ENCODE peak calls at places on chromosomes 6 and 20, in four cellular contexts. V is IMR-90, P is GM12878, X is K562. T is an unnamed sample.

GRCh38 chr20:8447262-8448120 is 315.4 kb downstream of the PLCB1 start:
- DNase-seq in X (no peak), V (no peak), P (no peak), T (no peak)

GRCh38 chr6:35719830-35720733 is 16.8 kb upstream of the ARMC12 start:
- DNase-seq in V (peak), X (peak), P (peak), T (peak)

GRCh38 chr6:37451411-37452273 is 18.6 kb downstream of the CMTR1 start:
- DNase-seq in V (no peak), X (no peak), P (no peak), T (no peak)

GRCh38 chr20:6071162-6071695 is 17.4 kb upstream of the LRRN4 start:
- DNase-seq in P (no peak), X (no peak), V (no peak), T (no peak)

GRCh38 chr6:53723331-53723730 is 57.8 kb upstream of the KLHL31 start:
- DNase-seq in P (no peak), V (no peak), X (no peak), T (no peak)

GRCh38 chr6:12381587-12381986 is 91.4 kb downstream of the EDN1 start:
- DNase-seq in X (no peak), P (no peak), V (peak), T (no peak)

GRCh38 chr6:12485226-12485764 is 195.1 kb downstream of the EDN1 start:
- DNase-seq in P (no peak), X (no peak), V (no peak), T (no peak)

GRCh38 chr6:150078788-150079187 is 9.9 kb upstream of the ULBP3 start:
- DNase-seq in X (peak), V (no peak), P (no peak), T (no peak)

GRCh38 chr6:15329154-15329781 is 83.4 kb downstream of the JARID2 start:
- DNase-seq in V (peak), X (no peak), P (no peak), T (no peak)

GRCh38 chr6:164991573-164991972 is 317.8 kb downstream of the C6orf118 start:
- DNase-seq in X (no peak), V (no peak), P (no peak), T (no peak)

GRCh38 chr20:17938889-17939619 is 29.5 kb downstream of the SNX5 start:
- DNase-seq in X (peak), V (peak), P (no peak), T (peak)

GRCh38 chr20:15561707-15562106 is 1011.5 kb downstream of the KIF16B start:
- DNase-seq in X (no peak), P (no peak), V (no peak), T (no peak)

GRCh38 chr6:136137008-136137689 is 113.0 kb downstream of the MTFR2 start:
- DNase-seq in X (no peak), V (peak), P (no peak), T (no peak)

GRCh38 chr6:16704706-16705402 is 56.4 kb downstream of the ATXN1 start:
- DNase-seq in P (no peak), X (no peak), V (peak), T (peak)

GRCh38 chr20:48257833-48258232 is 472.6 kb upstream of the SULF2 start:
- DNase-seq in V (no peak), P (no peak), X (no peak), T (no peak)

GRCh38 chr6:7175463-7175862 is 67.7 kb downstream of the RREB1 start:
- DNase-seq in X (no peak), P (no peak), V (peak), T (no peak)

GRCh38 chr6:116533233-116533957 is 12.1 kb downstream of the TRAPPC3L start:
- DNase-seq in V (no peak), P (no peak), X (no peak), T (no peak)

GRCh38 chr20:59813126-59813947 is 120.1 kb downstream of the SYCP2 start:
- DNase-seq in P (no peak), V (no peak), X (no peak), T (no peak)

GRCh38 chr20:8148501-8148900 is 16.4 kb downstream of the PLCB1 start:
- DNase-seq in P (no peak), X (no peak), V (peak), T (peak)

GRCh38 chr20:59955131-59955796 is 3.0 kb upstream of the CDH26 start:
- DNase-seq in P (no peak), X (peak), V (no peak), T (peak)

GRCh38 chr6:23659125-23659524 is 466.9 kb upstream of the NRSN1 start:
- DNase-seq in V (peak), X (no peak), P (no peak), T (no peak)

GRCh38 chr6:128242765-128243403 is 277.5 kb downstream of the PTPRK start:
- DNase-seq in V (peak), P (no peak), X (no peak), T (no peak)

GRCh38 chr6:67496191-67496590 is 1138.9 kb upstream of the ADGRB3 start:
- DNase-seq in X (peak), P (no peak), V (no peak), T (no peak)

GRCh38 chr6:138004423-138005287 is 102.6 kb downstream of the PERP start:
- DNase-seq in X (no peak), V (peak), P (peak), T (peak)

GRCh38 chr6:118485601-118486550 is 62.2 kb upstream of the PLN start:
- DNase-seq in V (peak), X (no peak), P (peak), T (no peak)

GRCh38 chr6:123777554-123777953 is 26.1 kb upstream of the NKAIN2 start:
- DNase-seq in V (peak), X (no peak), P (no peak), T (peak)

GRCh38 chr6:111870054-111870750 is 3.0 kb downstream of the FYN start:
- DNase-seq in V (no peak), P (no peak), X (peak), T (no peak)

DNA sequence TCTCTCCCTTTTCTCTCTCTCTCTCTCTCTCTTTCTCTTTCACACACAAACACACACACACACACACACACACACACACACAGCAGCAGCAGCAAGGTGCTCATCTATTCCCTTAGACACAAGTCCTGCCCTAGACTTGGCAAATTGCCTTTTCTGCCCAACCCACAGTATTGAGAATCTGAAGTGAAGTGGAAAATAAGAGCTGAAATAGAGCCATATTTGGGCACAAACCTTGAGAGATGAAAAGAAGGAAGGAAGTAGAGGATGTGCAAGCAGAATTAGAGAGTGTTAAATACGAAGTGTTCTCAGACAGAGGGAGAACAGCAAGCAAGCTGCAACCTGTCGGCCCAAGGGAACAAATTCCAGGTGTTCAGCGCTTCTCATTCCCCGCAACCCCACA is 557.5 kb upstream of the NOX3 start:
- DNase-seq in P (no peak), X (no peak), V (no peak), T (peak)
- TF ChIP-seq FOS in P (no peak), X (no peak), V (no peak), T (no peak)

GRCh38 chr6:27865952-27866369 is 46.2 kb downstream of the OR2B2 start:
- DNase-seq in X (no peak), P (no peak), V (no peak), T (no peak)
- TF ChIP-seq POLR2A in X (peak), P (no peak), V (peak), T (no peak)

GRCh38 chr6:130969807-130970491 is 93.1 kb downstream of the EPB41L2 start:
- DNase-seq in V (peak), X (no peak), P (no peak), T (peak)

GRCh38 chr6:130965657-130966056 is 97.4 kb downstream of the EPB41L2 start:
- DNase-seq in X (no peak), V (peak), P (no peak), T (no peak)

GRCh38 chr6:130966581-130966980 is 96.5 kb downstream of the EPB41L2 start:
- DNase-seq in P (no peak), X (no peak), V (no peak), T (no peak)

GRCh38 chr6:130968486-130968885 is 94.6 kb downstream of the EPB41L2 start:
- DNase-seq in P (no peak), X (no peak), V (peak), T (no peak)

GRCh38 chr6:130967502-130968469 is 95.3 kb downstream of the EPB41L2 start:
- DNase-seq in X (no peak), P (no peak), V (peak), T (peak)
- TF ChIP-seq FOS in X (no peak), P (no peak), V (no peak), T (no peak)

DNA sequence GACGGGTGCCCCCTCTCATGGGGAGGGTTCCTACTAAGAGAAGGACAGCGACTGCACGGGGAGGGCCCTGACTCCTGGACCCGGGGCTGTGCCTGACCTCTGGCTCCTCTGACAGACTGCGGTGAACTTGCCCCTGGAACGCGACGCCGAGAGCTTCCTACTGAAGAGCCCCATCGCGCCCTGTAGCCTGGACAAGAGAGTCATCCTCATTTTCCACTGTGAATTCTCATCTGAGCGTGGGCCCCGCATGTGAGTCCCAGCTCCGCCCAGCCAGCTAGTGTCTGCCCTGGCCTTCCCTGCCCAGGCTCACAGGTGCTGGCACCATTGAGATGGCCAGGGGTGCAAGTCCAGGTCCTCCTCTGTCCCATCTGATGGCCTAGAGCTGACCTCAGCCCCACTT is 7.2 kb downstream of the CDC25B start:
- DNase-seq in X (no peak), V (no peak), P (no peak), T (no peak)
- TF ChIP-seq POLR2A in X (no peak), V (no peak), P (no peak), T (no peak)

DNA sequence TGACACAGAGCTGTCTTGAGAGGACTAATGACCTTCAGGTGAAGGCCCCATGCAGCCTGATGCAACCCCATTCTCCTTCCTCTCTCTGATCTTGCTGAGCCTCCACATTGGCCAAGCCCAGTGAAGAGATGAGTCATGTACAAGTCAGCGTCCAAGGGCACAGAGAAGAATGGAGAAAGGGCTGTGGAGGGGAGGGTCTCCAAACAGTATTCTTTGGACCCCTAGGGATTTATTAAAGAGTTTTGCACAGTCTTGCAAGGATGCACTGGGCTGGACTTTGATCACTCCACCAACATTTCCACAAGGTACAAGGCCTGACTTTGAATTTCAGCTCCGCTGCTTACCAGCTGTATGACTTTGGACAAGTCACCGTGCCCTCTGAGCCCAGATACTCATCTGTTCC is 13.9 kb upstream of the KCNG1 start:
- DNase-seq in V (no peak), X (no peak), P (no peak), T (no peak)
- TF ChIP-seq FOS in V (no peak), X (no peak), P (no peak), T (no peak)

DNA sequence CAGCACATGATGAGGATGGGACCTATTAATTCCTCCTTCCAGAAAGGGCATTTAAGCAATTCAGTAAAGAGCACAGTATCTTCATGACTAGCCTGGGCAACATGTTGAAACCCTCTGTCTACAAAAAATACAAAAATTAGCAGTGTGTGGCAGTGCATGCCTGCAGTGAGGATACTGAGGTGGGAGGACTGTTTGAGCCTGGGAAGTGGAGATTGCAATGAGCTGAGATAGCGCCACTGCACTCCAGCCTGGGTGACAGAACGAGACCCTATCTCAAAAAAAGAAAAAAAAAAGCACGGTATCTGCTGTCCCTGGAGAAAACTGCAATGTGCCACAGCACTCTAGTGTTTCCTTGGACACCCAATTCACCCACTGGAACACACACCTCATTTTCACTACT is 18.4 kb downstream of the SAMD3 start:
- DNase-seq in X (no peak), V (no peak), P (no peak), T (no peak)
- TF ChIP-seq POLR2A in X (no peak), V (no peak), P (no peak), T (no peak)

DNA sequence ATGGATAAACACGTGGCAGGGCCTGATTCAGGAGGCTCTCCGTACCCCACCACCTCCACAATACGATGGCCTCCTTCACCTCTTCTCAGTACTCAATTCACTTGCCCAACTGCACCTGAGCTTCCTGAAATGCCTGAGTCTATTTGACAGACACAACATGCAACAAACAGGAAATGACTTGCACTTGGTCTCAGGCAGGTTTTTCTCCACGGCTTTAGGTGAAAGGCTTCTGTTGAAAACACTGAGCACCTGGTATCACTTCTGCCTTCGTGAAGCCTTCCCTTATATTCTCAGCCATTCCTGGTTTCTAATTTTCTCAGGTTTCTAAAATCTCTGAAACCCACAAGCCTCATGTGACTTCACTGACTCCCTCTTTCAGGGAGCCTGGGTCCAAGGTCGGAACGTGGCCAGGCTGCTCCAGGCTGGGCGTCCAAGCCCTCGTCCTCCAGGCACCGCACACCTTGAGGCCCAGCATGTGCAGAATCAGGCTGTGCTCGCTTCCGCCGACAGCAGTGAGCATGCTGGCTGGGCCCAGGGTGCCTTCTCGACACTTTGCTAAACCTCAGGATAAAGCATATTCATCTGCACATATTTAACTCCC is 34.7 kb downstream of the TAF4 start:
- DNase-seq in P (peak), X (no peak), V (no peak), T (no peak)
- TF ChIP-seq FOS in P (no peak), X (no peak), V (no peak), T (no peak)

GRCh38 chr20:62121776-62122658 is at the start of gene LSM14B:
- DNase-seq in X (peak), V (peak), P (peak), T (peak)

GRCh38 chr20:62122659-62123449 is 579 bp downstream of the LSM14B start:
- DNase-seq in X (peak), V (no peak), P (no peak), T (peak)

GRCh38 chr20:62119591-62120364 is 2.5 kb upstream of the LSM14B start:
- DNase-seq in X (no peak), V (no peak), P (no peak), T (no peak)

GRCh38 chr20:62120365-62120762 is 1.9 kb upstream of the LSM14B start:
- DNase-seq in X (no peak), P (no peak), V (no peak), T (no peak)

DNA sequence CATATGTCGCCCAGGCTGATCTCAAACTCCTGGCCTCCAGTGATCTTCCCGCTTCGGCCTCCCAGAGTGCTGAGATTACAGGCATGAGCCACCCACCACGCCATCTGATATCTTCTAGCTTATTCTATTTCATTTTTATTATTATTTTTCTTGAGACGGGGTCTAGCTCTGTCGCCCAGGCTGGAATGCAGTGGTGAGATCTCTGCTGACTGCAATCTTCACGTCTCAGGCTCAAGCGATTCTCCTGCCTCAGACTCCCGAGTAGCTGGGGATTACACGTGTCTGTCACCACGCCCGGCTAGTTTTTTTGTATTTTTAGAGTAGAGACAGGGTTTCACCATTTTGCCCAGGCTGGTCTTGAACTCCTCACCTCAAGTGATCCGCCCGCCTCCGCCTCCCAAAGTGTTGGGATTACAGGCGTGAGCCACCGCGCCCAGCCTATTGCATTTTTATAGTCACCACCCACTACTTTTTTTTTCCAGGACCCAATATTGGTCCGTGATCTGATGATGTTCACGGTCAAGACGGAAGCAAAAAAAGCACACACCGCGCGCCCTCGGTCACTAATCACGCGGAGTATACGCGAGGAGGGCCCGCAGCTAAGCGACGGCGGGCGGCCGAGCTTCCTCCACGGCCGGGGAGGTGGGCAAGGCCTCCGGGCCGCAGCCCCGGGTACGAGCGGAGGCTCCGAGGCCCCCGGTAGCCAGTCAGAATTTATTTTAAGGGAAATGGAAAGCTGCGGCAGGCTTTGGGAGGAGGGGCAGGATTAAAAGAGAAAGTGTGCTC is 1.1 kb upstream of the LSM14B start:
- DNase-seq in X (no peak), V (peak), P (no peak), T (no peak)
- TF ChIP-seq POLR2A in X (peak), V (no peak), P (peak), T (no peak)

GRCh38 chr6:87029711-87030314 is 65.1 kb downstream of the CGA start:
- DNase-seq in X (peak), V (peak), P (no peak), T (peak)
- TF ChIP-seq FOS in X (no peak), V (no peak), P (no peak), T (no peak)

GRCh38 chr20:4490595-4491280 is 231.0 kb upstream of the PRND start:
- DNase-seq in V (peak), X (no peak), P (no peak), T (no peak)

GRCh38 chr20:4490045-4490444 is 231.7 kb upstream of the PRND start:
- DNase-seq in V (no peak), P (no peak), X (no peak), T (no peak)

GRCh38 chr20:4488407-4489339 is 233.0 kb upstream of the PRND start:
- DNase-seq in P (no peak), X (no peak), V (peak), T (no peak)

GRCh38 chr20:4493386-4493785 is 228.3 kb upstream of the PRND start:
- DNase-seq in V (no peak), X (no peak), P (no peak), T (no peak)

GRCh38 chr20:4491643-4492042 is 230.1 kb upstream of the PRND start:
- DNase-seq in V (no peak), P (no peak), X (no peak), T (no peak)
- TF ChIP-seq POLR2A in V (no peak), P (no peak), X (no peak), T (no peak)

T was measured in endothelial cell of umbilical vein.